ENCODE peak calls at places on chromosomes 3 and 15, in five cellular contexts. G, O, T, D and C are unnamed samples.
A peak's percentile ranks its signal among the peaks of the same experiment; 100 is the strongest.

GRCh38 chr15:83192742-83193141 is 14.9 kb downstream of the HDGFL3 start:
- DNase-seq in G (no peak), O (no peak), T (no peak), D (no peak), C (no peak)

GRCh38 chr3:1262246-1262645 is 169.4 kb downstream of the CNTN6 start:
- DNase-seq in G (no peak), O (no peak), T (no peak), D (no peak), C (no peak)

GRCh38 chr3:125622381-125622788 is 27.1 kb upstream of the OSBPL11 start:
- DNase-seq in G (peak; percentile 45), O (no peak), T (no peak), D (no peak), C (no peak)

GRCh38 chr3:46410669-46411068 is 3.6 kb downstream of the CCRL2 start:
- DNase-seq in G (no peak), O (no peak), T (no peak), D (no peak), C (no peak)

GRCh38 chr15:63327648-63328421 is 50.4 kb downstream of the APH1B start:
- DNase-seq in G (peak; percentile 40), O (no peak), T (no peak), D (no peak), C (no peak)

GRCh38 chr3:57397175-57398026 is 104.9 kb upstream of the ASB14 start:
- DNase-seq in G (no peak), O (peak; percentile 78), T (peak; percentile 63), D (peak; percentile 60), C (peak; percentile 78)

GRCh38 chr15:55741592-55742497 is 1.1 kb downstream of the PRTG start:
- DNase-seq in G (no peak), O (peak; percentile 3), T (peak; percentile 55), D (peak; percentile 33), C (peak; percentile 60)

GRCh38 chr15:58498821-58499580 is 67.2 kb downstream of the LIPC start:
- DNase-seq in G (no peak), O (no peak), T (no peak), D (no peak), C (no peak)

GRCh38 chr15:57495037-57495436 is 96.7 kb upstream of the MYZAP start:
- DNase-seq in G (no peak), O (no peak), T (peak; percentile 13), D (no peak), C (no peak)

GRCh38 chr3:52527039-52527731 is 6.5 kb downstream of the NT5DC2 start:
- DNase-seq in G (peak; percentile 20), O (no peak), T (no peak), D (no peak), C (no peak)

GRCh38 chr3:123698813-123699212 is 114.0 kb upstream of the HACD2 start:
- DNase-seq in G (no peak), O (no peak), T (no peak), D (no peak), C (no peak)

GRCh38 chr3:184448321-184449160 is 68.7 kb downstream of the CHRD start:
- DNase-seq in G (no peak), O (peak; percentile 91), T (peak; percentile 42), D (no peak), C (no peak)

GRCh38 chr3:45912435-45912834 is 26.1 kb downstream of the CCR9 start:
- DNase-seq in G (no peak), O (no peak), T (no peak), D (no peak), C (no peak)

GRCh38 chr15:100763764-100764750 is 115.6 kb upstream of the ALDH1A3 start:
- DNase-seq in G (no peak), O (no peak), T (no peak), D (no peak), C (no peak)

GRCh38 chr3:43288850-43289249 is 2.5 kb downstream of the SNRK start:
- DNase-seq in G (no peak), O (no peak), T (no peak), D (no peak), C (no peak)

GRCh38 chr3:173913985-173914421 is 516.5 kb downstream of the NLGN1 start:
- DNase-seq in G (no peak), O (no peak), T (no peak), D (no peak), C (no peak)

GRCh38 chr3:160193644-160194192 is 31.5 kb upstream of the C3orf80 start:
- DNase-seq in G (no peak), O (no peak), T (no peak), D (no peak), C (no peak)

GRCh38 chr3:65110661-65111060 is 422.9 kb upstream of the ADAMTS9 start:
- DNase-seq in G (no peak), O (no peak), T (no peak), D (no peak), C (no peak)

GRCh38 chr3:139758654-139759291 is 81.0 kb upstream of the NMNAT3 start:
- DNase-seq in G (no peak), O (no peak), T (no peak), D (no peak), C (no peak)

GRCh38 chr3:119380697-119381096 is 82.7 kb downstream of the TMEM39A start:
- DNase-seq in G (no peak), O (peak; percentile 39), T (peak; percentile 51), D (no peak), C (no peak)

GRCh38 chr3:115512565-115513410 is 110.5 kb upstream of the GAP43 start:
- DNase-seq in G (no peak), O (no peak), T (peak; percentile 79), D (peak; percentile 56), C (peak; percentile 89)

GRCh38 chr3:55555866-55556621 is 68.9 kb upstream of the WNT5A start:
- DNase-seq in G (no peak), O (no peak), T (no peak), D (no peak), C (no peak)

GRCh38 chr3:16085884-16086608 is 88.4 kb upstream of the GALNT15 start:
- DNase-seq in G (peak; percentile 67), O (no peak), T (no peak), D (no peak), C (no peak)

GRCh38 chr15:74036271-74037170 is 42.0 kb downstream of the PML start:
- DNase-seq in G (peak; percentile 46), O (peak; percentile 69), T (peak; percentile 78), D (peak; percentile 74), C (peak; percentile 88)

GRCh38 chr15:59169337-59169736 is 37.3 kb upstream of the LDHAL6B start:
- DNase-seq in G (no peak), O (peak; percentile 53), T (peak; percentile 18), D (no peak), C (no peak)

GRCh38 chr15:66945286-66945685 is 120.1 kb upstream of the SMAD3 start:
- DNase-seq in G (no peak), O (no peak), T (no peak), D (no peak), C (no peak)

GRCh38 chr15:34376856-34377255 is 9.9 kb upstream of the LPCAT4 start:
- DNase-seq in G (no peak), O (no peak), T (no peak), D (no peak), C (no peak)

GRCh38 chr3:87848003-87848402 is 210.8 kb downstream of the CGGBP1 start:
- DNase-seq in G (no peak), O (no peak), T (no peak), D (no peak), C (no peak)

GRCh38 chr15:71937650-71938311 is 127.4 kb downstream of the NR2E3 start:
- DNase-seq in G (no peak), O (no peak), T (no peak), D (no peak), C (no peak)

GRCh38 chr3:84904212-84904611 is 54.6 kb upstream of the CADM2 start:
- DNase-seq in G (no peak), O (no peak), T (no peak), D (no peak), C (no peak)

GRCh38 chr3:27078246-27078913 is 290.8 kb downstream of the NEK10 start:
- DNase-seq in G (no peak), O (no peak), T (no peak), D (no peak), C (no peak)

GRCh38 chr15:20345401-20345958 is 196.1 kb downstream of the GOLGA6L6 start:
- DNase-seq in G (no peak), O (no peak), T (no peak), D (no peak), C (peak; percentile 26)

GRCh38 chr15:29143909-29144308 is 125.7 kb downstream of the NSMCE3 start:
- DNase-seq in G (no peak), O (peak; percentile 51), T (no peak), D (no peak), C (no peak)

GRCh38 chr15:38560456-38560926 is 4.1 kb downstream of the RASGRP1 start:
- DNase-seq in G (no peak), O (no peak), T (no peak), D (no peak), C (no peak)

GRCh38 chr3:15287565-15288330 is 44.6 kb downstream of the SH3BP5 start:
- DNase-seq in G (peak; percentile 82), O (no peak), T (no peak), D (no peak), C (no peak)

GRCh38 chr3:70729845-70730244 is 417.4 kb upstream of the MDFIC2 start:
- DNase-seq in G (no peak), O (no peak), T (no peak), D (no peak), C (no peak)

GRCh38 chr3:38549082-38549481 is 52.9 kb downstream of the EXOG start:
- DNase-seq in G (no peak), O (no peak), T (no peak), D (no peak), C (no peak)